ENCODE peak calls at places on chromosomes 7 and 10, in nine cellular contexts. I is stimulated activated CD8-positive, alpha-beta memory T cell treated with anti-CD3 and anti-CD28 coated beads, Interleukin-4, amount 100 ng/mL, for 4 hours; H is H1; G is fibroblast of lung; S is activated CD4-positive, alpha-beta T cell treated with anti-CD3 and anti-CD28 coated beads for 24 hours; Z is spleen; B is progenitor cell of endocrine pancreas; Q is lower leg skin; J is globus pallidus. C is an unnamed sample.

GRCh38 chr7:139855498-139856270 is 26.6 kb downstream of the TBXAS1 start:
- DNase-seq in G (no peak), H (peak), B (no peak), S (peak), J (peak), I (no peak), Z (peak), Q (no peak), C (no peak)

GRCh38 chr10:97498841-97499560 is at the start of gene UBTD1:
- DNase-seq in B (peak), J (peak), G (peak), Z (no peak), I (no peak), S (peak), H (peak), Q (peak), C (no peak)

GRCh38 chr7:148031816-148032215 is 558.8 kb upstream of the C7orf33 start:
- DNase-seq in Z (no peak), Q (no peak), G (no peak), B (no peak), J (no peak), S (no peak), I (no peak), H (no peak), C (no peak)

GRCh38 chr7:102860351-102860811 is 52.4 kb upstream of the LRRC17 start:
- DNase-seq in J (no peak), S (no peak), I (no peak), B (no peak), G (peak), Z (no peak), Q (no peak), H (no peak), C (no peak)

GRCh38 chr7:69283421-69283820 is 314.9 kb upstream of the AUTS2 start:
- DNase-seq in Z (no peak), I (no peak), Q (no peak), H (no peak), B (no peak), J (peak), G (peak), S (no peak), C (no peak)

GRCh38 chr7:135386181-135386580 is 123.7 kb downstream of the CNOT4 start:
- DNase-seq in G (peak), S (no peak), Q (no peak), H (no peak), Z (no peak), J (no peak), B (no peak), I (no peak), C (no peak)

GRCh38 chr10:100020161-100020882 is 10.6 kb upstream of the DNMBP start:
- DNase-seq in H (no peak), I (no peak), Z (no peak), J (no peak), S (no peak), G (no peak), Q (no peak), B (no peak), C (no peak)

GRCh38 chr7:123633553-123633952 is 22.1 kb upstream of the LMOD2 start:
- DNase-seq in H (no peak), Q (no peak), G (peak), J (no peak), I (no peak), Z (no peak), S (no peak), B (no peak), C (no peak)

GRCh38 chr10:101143354-101143648 is 12.2 kb downstream of the TLX1 start:
- DNase-seq in S (no peak), G (no peak), H (no peak), I (no peak), Q (no peak), B (no peak), Z (no peak), J (no peak), C (no peak)

GRCh38 chr7:82593780-82594179 is 150.2 kb upstream of the CACNA2D1 start:
- DNase-seq in Q (no peak), Z (no peak), G (peak), S (no peak), B (no peak), J (no peak), H (no peak), I (no peak), C (no peak)